ENCODE peak calls at places on chromosome 15, in ten cellular contexts. Y, C, S, E, G, V, P, H, W and D are unnamed samples.

GRCh38 chr15:48975713-48976419 is 12.1 kb upstream of the SHC4 start:
- DNase-seq in Y (peak; percentile 86), C (peak; percentile 30), S (peak; percentile 55), E (peak; percentile 51), G (peak; percentile 87), V (peak; percentile 84), P (peak; percentile 55), H (peak; percentile 63), W (peak; percentile 86), D (peak; percentile 73)

GRCh38 chr15:85100186-85100937 is 118.7 kb downstream of the PDE8A start:
- DNase-seq in Y (no peak), C (no peak), S (no peak), E (no peak), G (no peak), V (no peak), P (peak; percentile 2), H (no peak), W (no peak), D (peak; percentile 36)

GRCh38 chr15:35519536-35520149 is 26.3 kb downstream of the DPH6 start:
- DNase-seq in Y (no peak), C (peak; percentile 11), S (no peak), E (no peak), G (no peak), V (peak; percentile 41), P (no peak), H (peak; percentile 33), W (no peak), D (peak; percentile 61)

GRCh38 chr15:74891469-74891868 is 1.6 kb downstream of the MPI start:
- DNase-seq in Y (no peak), C (no peak), S (no peak), E (no peak), G (no peak), V (no peak), P (no peak), H (no peak), W (no peak), D (no peak)

GRCh38 chr15:43268111-43269105 is 1.7 kb upstream of the TGM5 start:
- DNase-seq in Y (peak; percentile 62), C (no peak), S (no peak), E (no peak), G (peak; percentile 50), V (peak; percentile 36), P (no peak), H (no peak), W (no peak), D (no peak)

GRCh38 chr15:82146990-82147461 is 101.2 kb upstream of the MEX3B start:
- DNase-seq in Y (no peak), C (no peak), S (no peak), E (no peak), G (no peak), V (no peak), P (no peak), H (peak; percentile 90), W (no peak), D (peak; percentile 82)

GRCh38 chr15:59996498-59997041 is 7.5 kb upstream of the FOXB1 start:
- DNase-seq in Y (no peak), C (no peak), S (no peak), E (no peak), G (peak; percentile 18), V (no peak), P (no peak), H (no peak), W (no peak), D (no peak)

GRCh38 chr15:95501865-95502264 is 828.6 kb upstream of the NR2F2 start:
- DNase-seq in Y (no peak), C (no peak), S (no peak), E (no peak), G (no peak), V (no peak), P (no peak), H (no peak), W (no peak), D (peak; percentile 37)

GRCh38 chr15:31200735-31201151 is 99.2 kb upstream of the TRPM1 start:
- DNase-seq in Y (peak; percentile 65), C (no peak), S (peak; percentile 28), E (no peak), G (no peak), V (peak; percentile 23), P (peak; percentile 59), H (no peak), W (peak; percentile 55), D (peak; percentile 65)

GRCh38 chr15:57640935-57641682 is 49.4 kb downstream of the MYZAP start:
- DNase-seq in Y (peak; percentile 20), C (no peak), S (no peak), E (no peak), G (peak; percentile 21), V (peak; percentile 15), P (no peak), H (peak; percentile 13), W (peak; percentile 5), D (peak; percentile 21)

GRCh38 chr15:61659571-61660190 is 400.6 kb downstream of the VPS13C start:
- DNase-seq in Y (no peak), C (no peak), S (no peak), E (no peak), G (no peak), V (no peak), P (no peak), H (no peak), W (no peak), D (peak; percentile 18)

GRCh38 chr15:82647835-82648256 is 683 bp upstream of the CPEB1 start:
- DNase-seq in Y (peak; percentile 67), C (no peak), S (no peak), E (peak; percentile 47), G (no peak), V (no peak), P (no peak), H (no peak), W (no peak), D (no peak)

GRCh38 chr15:81239190-81239589 is 42.5 kb downstream of the IL16 start:
- DNase-seq in Y (no peak), C (no peak), S (no peak), E (no peak), G (no peak), V (no peak), P (no peak), H (peak; percentile 23), W (no peak), D (peak; percentile 56)

GRCh38 chr15:101439920-101440319 is 49.6 kb downstream of the PCSK6 start:
- DNase-seq in Y (no peak), C (no peak), S (no peak), E (no peak), G (no peak), V (no peak), P (no peak), H (peak; percentile 17), W (no peak), D (peak; percentile 8)

GRCh38 chr15:83734487-83734886 is 80.6 kb downstream of the ADAMTSL3 start:
- DNase-seq in Y (no peak), C (no peak), S (no peak), E (no peak), G (no peak), V (no peak), P (no peak), H (no peak), W (peak; percentile 4), D (no peak)

GRCh38 chr15:66848666-66849392 is 146.8 kb downstream of the SMAD6 start:
- DNase-seq in Y (no peak), C (no peak), S (no peak), E (no peak), G (no peak), V (no peak), P (no peak), H (no peak), W (no peak), D (no peak)

GRCh38 chr15:82081904-82082810 is 36.3 kb upstream of the MEX3B start:
- DNase-seq in Y (no peak), C (no peak), S (no peak), E (peak; percentile 67), G (no peak), V (peak; percentile 36), P (no peak), H (peak; percentile 97), W (no peak), D (peak; percentile 92)

GRCh38 chr15:74978503-74978902 is 16.9 kb upstream of the SCAMP5 start:
- DNase-seq in Y (peak; percentile 76), C (no peak), S (no peak), E (no peak), G (no peak), V (no peak), P (no peak), H (no peak), W (no peak), D (peak; percentile 56)

GRCh38 chr15:100642217-100642949 is 40.0 kb downstream of the ASB7 start:
- DNase-seq in Y (no peak), C (no peak), S (no peak), E (no peak), G (no peak), V (no peak), P (no peak), H (no peak), W (no peak), D (peak; percentile 34)

GRCh38 chr15:49315543-49315942 is 107.5 kb upstream of the FGF7 start:
- DNase-seq in Y (no peak), C (no peak), S (no peak), E (no peak), G (no peak), V (no peak), P (no peak), H (no peak), W (no peak), D (no peak)

GRCh38 chr15:82040862-82041261 is 5.0 kb downstream of the MEX3B start:
- DNase-seq in Y (no peak), C (no peak), S (no peak), E (no peak), G (peak; percentile 8), V (peak; percentile 60), P (no peak), H (no peak), W (no peak), D (no peak)

GRCh38 chr15:73049564-73050215 is 2.6 kb upstream of the NEO1 start:
- DNase-seq in Y (no peak), C (no peak), S (no peak), E (no peak), G (no peak), V (no peak), P (no peak), H (no peak), W (no peak), D (no peak)

GRCh38 chr15:44673639-44674038 is 10.2 kb upstream of the SPG11 start:
- DNase-seq in Y (no peak), C (no peak), S (no peak), E (no peak), G (no peak), V (no peak), P (no peak), H (no peak), W (no peak), D (no peak)

GRCh38 chr15:29032229-29032625 is 146.5 kb downstream of the APBA2 start:
- DNase-seq in Y (no peak), C (no peak), S (no peak), E (no peak), G (no peak), V (no peak), P (no peak), H (no peak), W (no peak), D (no peak)

GRCh38 chr15:52727825-52728224 is 48.6 kb upstream of the ATOSA start:
- DNase-seq in Y (no peak), C (no peak), S (no peak), E (no peak), G (no peak), V (no peak), P (no peak), H (no peak), W (no peak), D (no peak)

GRCh38 chr15:39621961-39622360 is 41.1 kb downstream of the THBS1 start:
- DNase-seq in Y (no peak), C (no peak), S (no peak), E (no peak), G (no peak), V (no peak), P (no peak), H (no peak), W (no peak), D (no peak)

GRCh38 chr15:71374607-71375352 is 259.5 kb downstream of the THSD4 start:
- DNase-seq in Y (no peak), C (no peak), S (no peak), E (no peak), G (no peak), V (no peak), P (no peak), H (peak; percentile 85), W (no peak), D (peak; percentile 36)

GRCh38 chr15:71448688-71449114 is 333.4 kb downstream of the THSD4 start:
- DNase-seq in Y (no peak), C (no peak), S (no peak), E (no peak), G (peak; percentile 33), V (peak; percentile 69), P (no peak), H (peak; percentile 42), W (peak; percentile 67), D (peak; percentile 61)